ENCODE peak calls at places on chromosomes 3 and 15, in five cellular contexts. E is T-helper 1 cell, D is anterior cingulate cortex, M is MG63, Z is NCI-H1092 treated with DMSO at 0.1 percent for 48 hours. T is an unnamed sample.
A peak's percentile ranks its signal among the peaks of the same experiment; 100 is the strongest.

GRCh38 chr3:4021162-4021561 is 221.9 kb downstream of the LRRN1 start:
- DNase-seq in E (no peak), D (no peak), M (no peak), Z (no peak), T (no peak)

GRCh38 chr3:151112731-151113130 is 27.3 kb downstream of the MED12L start:
- DNase-seq in E (no peak), D (no peak), M (no peak), Z (no peak), T (no peak)

GRCh38 chr3:11269007-11269406 is 3.2 kb upstream of the ATG7 start:
- DNase-seq in E (no peak), D (no peak), M (no peak), Z (no peak), T (no peak)

GRCh38 chr3:150345021-150345538 is 63.0 kb upstream of the TSC22D2 start:
- DNase-seq in E (no peak), D (no peak), M (no peak), Z (no peak), T (peak; percentile 94)

GRCh38 chr3:184864012-184864411 is 52.0 kb downstream of the VPS8 start:
- DNase-seq in E (no peak), D (no peak), M (no peak), Z (no peak), T (no peak)

GRCh38 chr3:53181024-53181371 is 20.0 kb downstream of the PRKCD start:
- DNase-seq in E (no peak), D (no peak), M (no peak), Z (no peak), T (no peak)

GRCh38 chr3:38099518-38099917 is 37.4 kb downstream of the ACAA1 start:
- DNase-seq in E (no peak), D (no peak), M (no peak), Z (no peak), T (no peak)

GRCh38 chr15:80599359-80599758 is 95.8 kb upstream of the ABHD17C start:
- DNase-seq in E (no peak), D (no peak), M (no peak), Z (no peak), T (peak; percentile 34)

GRCh38 chr3:632571-633170 is 436.1 kb downstream of the CHL1 start:
- DNase-seq in E (no peak), D (peak; percentile 31), M (peak; percentile 12), Z (peak; percentile 18), T (peak; percentile 52)

GRCh38 chr3:9778102-9778501 is 8.4 kb upstream of the CAMK1 start:
- DNase-seq in E (no peak), D (no peak), M (peak; percentile 39), Z (no peak), T (no peak)

GRCh38 chr3:177694316-177694715 is 497.0 kb upstream of the TBL1XR1 start:
- DNase-seq in E (no peak), D (no peak), M (no peak), Z (no peak), T (no peak)